ENCODE peak calls at places on chromosomes 16 and 17, in seven cellular contexts. B is GM12892, E is K562, L is SK-N-SH, C is H1, N is HepG2, S is GM12878. Z is an unnamed sample.
A peak's percentile ranks its signal among the peaks of the same experiment; 100 is the strongest.

GRCh38 chr17:59311051-59311468 is 20.4 kb upstream of the YPEL2 start:
- DNase-seq in B (no peak), E (peak; percentile 69), L (peak; percentile 81), C (no peak), N (peak; percentile 79), S (peak; percentile 28), Z (peak; percentile 50)

GRCh38 chr16:31201511-31202401 is 804 bp downstream of the PYCARD start:
- DNase-seq in B (peak; percentile 72), E (peak; percentile 37), L (peak; percentile 50), C (peak; percentile 81), N (no peak), S (no peak), Z (peak; percentile 73)

GRCh38 chr17:62821213-62822079 is 13.3 kb upstream of the MARCHF10 start:
- DNase-seq in B (no peak), E (no peak), L (no peak), C (no peak), N (no peak), S (no peak), Z (no peak)

GRCh38 chr16:8686031-8686621 is 11.7 kb downstream of the ABAT start:
- DNase-seq in B (no peak), E (no peak), L (peak; percentile 49), C (no peak), N (no peak), S (no peak), Z (no peak)

GRCh38 chr16:70579648-70580630 is 56.3 kb downstream of the SF3B3 start:
- DNase-seq in B (no peak), E (peak; percentile 63), L (peak; percentile 19), C (no peak), N (no peak), S (no peak), Z (no peak)

GRCh38 chr17:77329741-77330531 is 189.2 kb downstream of the SEC14L1 start:
- DNase-seq in B (no peak), E (no peak), L (no peak), C (no peak), N (no peak), S (no peak), Z (no peak)

GRCh38 chr16:31487720-31488629 is 5.1 kb downstream of the SLC5A2 start:
- DNase-seq in B (peak; percentile 71), E (no peak), L (peak; percentile 91), C (peak; percentile 87), N (no peak), S (no peak), Z (peak; percentile 93)

GRCh38 chr17:82134101-82134500 is 36.1 kb upstream of the FASN start:
- DNase-seq in B (no peak), E (no peak), L (peak; percentile 23), C (no peak), N (no peak), S (no peak), Z (no peak)

GRCh38 chr17:57138030-57138911 is 53.2 kb downstream of the AKAP1 start:
- DNase-seq in B (no peak), E (no peak), L (no peak), C (no peak), N (no peak), S (no peak), Z (no peak)

GRCh38 chr17:2697611-2698162 is 13.9 kb downstream of the CLUH start:
- DNase-seq in B (peak; percentile 28), E (no peak), L (peak; percentile 36), C (no peak), N (no peak), S (no peak), Z (peak; percentile 33)

GRCh38 chr17:41415833-41416335 is 8.5 kb downstream of the KRT37 start:
- DNase-seq in B (no peak), E (no peak), L (no peak), C (no peak), N (peak; percentile 93), S (no peak), Z (no peak)

GRCh38 chr17:41322264-41322902 is 6.9 kb upstream of the KRTAP17-1 start:
- DNase-seq in B (no peak), E (peak; percentile 42), L (peak; percentile 50), C (no peak), N (peak; percentile 38), S (no peak), Z (no peak)

GRCh38 chr17:869567-870530 is 87.7 kb downstream of the MRM3 start:
- DNase-seq in B (no peak), E (no peak), L (no peak), C (no peak), N (no peak), S (no peak), Z (no peak)

DNA sequence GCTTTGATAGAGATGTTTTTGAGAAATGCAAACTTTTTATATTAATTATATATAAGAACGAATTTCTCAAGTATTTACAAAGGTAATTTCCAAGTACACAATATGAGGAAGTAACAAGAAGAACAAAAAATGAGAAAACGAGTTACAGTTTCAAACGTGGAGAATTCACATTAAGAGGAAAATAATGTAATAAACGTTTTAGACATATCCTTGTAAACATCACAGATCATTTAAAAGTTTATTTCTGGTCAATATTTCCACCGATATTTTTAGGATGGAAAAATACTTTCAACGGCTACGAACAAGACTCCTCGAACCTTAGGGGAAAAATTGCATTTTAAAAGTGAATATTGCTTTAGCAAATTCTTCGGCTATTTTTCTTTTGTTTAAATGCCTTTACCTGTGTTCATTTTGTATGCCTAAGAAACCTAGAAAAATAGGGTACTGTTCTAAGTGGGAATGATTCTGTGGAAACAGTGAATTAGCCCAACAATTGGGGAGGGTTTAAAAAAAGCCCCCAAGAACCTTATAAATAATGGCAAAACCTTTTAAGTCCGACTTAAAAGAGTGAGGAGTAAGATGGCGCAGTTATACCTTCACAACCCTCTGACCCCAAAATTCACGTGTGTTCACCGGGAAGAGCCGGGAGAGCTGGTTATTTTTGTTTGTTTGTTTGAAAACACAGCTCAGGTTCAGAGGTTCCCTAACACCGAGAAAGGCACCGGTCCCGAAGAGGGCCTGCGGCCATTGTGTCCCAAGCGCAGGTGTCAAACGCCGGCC is 3.3 kb downstream of the HNF1B start:
- DNase-seq in B (no peak), E (no peak), L (no peak), C (no peak), N (no peak), S (no peak), Z (no peak)
- TF ChIP-seq TAF1 in B (no peak), E (no peak), L (no peak), C (no peak), N (no peak), S (no peak), Z (no peak)

GRCh38 chr16:17776465-17776864 is 305.7 kb upstream of the XYLT1 start:
- DNase-seq in B (no peak), E (no peak), L (no peak), C (no peak), N (no peak), S (no peak), Z (no peak)

GRCh38 chr16:17776888-17777287 is 306.1 kb upstream of the XYLT1 start:
- DNase-seq in B (no peak), E (no peak), L (no peak), C (no peak), N (no peak), S (no peak), Z (no peak)

GRCh38 chr16:17775061-17775460 is 304.3 kb upstream of the XYLT1 start:
- DNase-seq in B (no peak), E (no peak), L (no peak), C (no peak), N (no peak), S (no peak), Z (no peak)

GRCh38 chr16:17770104-17770503 is 299.3 kb upstream of the XYLT1 start:
- DNase-seq in B (no peak), E (no peak), L (no peak), C (no peak), N (no peak), S (no peak), Z (no peak)

DNA sequence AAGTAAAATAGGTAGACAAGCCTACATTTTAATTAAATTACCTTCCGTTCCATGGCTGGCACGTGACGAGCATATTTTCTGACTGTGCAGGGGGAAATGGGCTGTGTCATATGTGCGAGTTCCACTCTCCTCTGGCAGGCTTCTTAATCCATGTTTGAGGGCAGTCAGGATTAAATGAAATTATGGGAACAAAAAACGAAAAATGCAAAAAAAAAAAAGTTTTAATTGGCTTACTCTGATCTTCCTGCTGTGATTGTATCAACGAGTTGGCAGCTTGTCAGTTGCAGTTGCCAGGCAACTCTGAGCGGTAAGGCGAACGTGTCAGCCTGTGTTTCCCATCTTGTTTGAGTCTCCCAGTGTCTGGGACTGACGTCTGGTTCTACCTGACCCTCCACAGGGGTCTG is 302.9 kb upstream of the XYLT1 start:
- DNase-seq in B (no peak), E (no peak), L (peak; percentile 62), C (no peak), N (no peak), S (no peak), Z (no peak)
- TF ChIP-seq TAF1 in B (no peak), E (no peak), L (no peak), C (no peak), N (no peak), S (no peak), Z (no peak)

GRCh38 chr17:38799501-38800236 is at the start of gene PIP4K2B:
- DNase-seq in B (peak; percentile 95), E (peak; percentile 97), L (peak; percentile 99), C (peak; percentile 96), N (peak; percentile 98), S (peak; percentile 91), Z (peak; percentile 93)

GRCh38 chr17:38797828-38798227 is 1.5 kb downstream of the PIP4K2B start:
- DNase-seq in B (no peak), E (no peak), L (no peak), C (no peak), N (no peak), S (no peak), Z (no peak)

GRCh38 chr17:38796451-38796850 is 2.9 kb downstream of the PIP4K2B start:
- DNase-seq in B (no peak), E (no peak), L (no peak), C (no peak), N (no peak), S (no peak), Z (no peak)

GRCh38 chr17:38798614-38799500 is 499 bp downstream of the PIP4K2B start:
- DNase-seq in B (peak; percentile 58), E (peak; percentile 82), L (peak; percentile 78), C (no peak), N (peak; percentile 27), S (no peak), Z (peak; percentile 51)

GRCh38 chr17:38797091-38797490 is 2.3 kb downstream of the PIP4K2B start:
- DNase-seq in B (no peak), E (no peak), L (no peak), C (no peak), N (no peak), S (no peak), Z (no peak)
- TF ChIP-seq TAF1 in B (no peak), E (no peak), L (no peak), C (no peak), N (no peak), S (no peak), Z (no peak)

GRCh38 chr16:86578056-86578455 is 293 bp upstream of the FOXL1 start:
- DNase-seq in B (no peak), E (no peak), L (no peak), C (no peak), N (no peak), S (no peak), Z (no peak)

GRCh38 chr16:86578499-86579267 is at the start of gene FOXL1:
- DNase-seq in B (no peak), E (no peak), L (no peak), C (peak; percentile 75), N (no peak), S (no peak), Z (no peak)

GRCh38 chr16:86575754-86576557 is 2.4 kb upstream of the FOXL1 start:
- DNase-seq in B (no peak), E (peak; percentile 94), L (peak; percentile 67), C (peak; percentile 89), N (peak; percentile 63), S (no peak), Z (no peak)

GRCh38 chr16:86576591-86577313 is 1.6 kb upstream of the FOXL1 start:
- DNase-seq in B (no peak), E (peak; percentile 27), L (no peak), C (peak; percentile 63), N (no peak), S (no peak), Z (no peak)

GRCh38 chr16:86577314-86577971 is 906 bp upstream of the FOXL1 start:
- DNase-seq in B (no peak), E (no peak), L (no peak), C (no peak), N (no peak), S (no peak), Z (no peak)
- TF ChIP-seq TAF1 in B (no peak), E (no peak), L (no peak), C (no peak), N (no peak), S (no peak), Z (no peak)